ENCODE peak calls at places on chromosomes 7 and 10, in six cellular contexts. O is upper lobe of right lung, D is Peyer's patch, J is IMR-90, N is psoas muscle, L is HepG2. S is an unnamed sample. For H3K27me3, the result is how much of the 10 kb centered on the place peaks cover.

GRCh38 chr10:48652344-48652743 is 32.3 kb upstream of the WDFY4 start:
- DNase-seq in J (no peak), L (no peak), D (no peak), N (no peak), O (no peak), S (no peak)

GRCh38 chr7:80392229-80393169 is 119.4 kb downstream of the GNAT3 start:
- DNase-seq in D (no peak), O (no peak), J (peak), N (no peak), L (peak), S (no peak)

GRCh38 chr7:29457565-29457971 is 106.1 kb upstream of the PRR15 start:
- DNase-seq in O (no peak), J (no peak), N (no peak), L (no peak), D (no peak), S (peak)

GRCh38 chr10:58479016-58479415 is 33.7 kb upstream of the BICC1 start:
- DNase-seq in L (no peak), O (no peak), J (no peak), N (no peak), D (no peak), S (no peak)

GRCh38 chr10:44995914-44996633 is 4.6 kb upstream of the ZNF22 start:
- DNase-seq in D (peak), N (peak), J (peak), L (peak), O (no peak), S (peak)

GRCh38 chr7:522071-522937 is 2.7 kb upstream of the PDGFA start:
- DNase-seq in O (no peak), J (peak), N (no peak), L (no peak), D (peak), S (no peak)

GRCh38 chr7:40401406-40401805 is 266.6 kb downstream of the SUGCT start:
- DNase-seq in O (no peak), J (no peak), N (no peak), L (no peak), D (no peak), S (no peak)

GRCh38 chr7:55774327-55775050 is 88.1 kb downstream of the SEPTIN14 start:
- DNase-seq in J (no peak), L (no peak), D (no peak), O (no peak), N (no peak), S (no peak)

GRCh38 chr10:42975558-42976352 is 101.1 kb upstream of the RET start:
- DNase-seq in O (no peak), L (peak), D (no peak), N (peak), J (no peak), S (no peak)

GRCh38 chr7:44973610-44974401 is 5.0 kb downstream of the MYO1G start:
- DNase-seq in N (no peak), D (no peak), J (no peak), L (peak), O (peak), S (peak)

GRCh38 chr7:155534691-155535090 is 11.7 kb downstream of the CNPY1 start:
- DNase-seq in L (no peak), D (no peak), O (peak), J (no peak), N (no peak), S (no peak)

GRCh38 chr7:155538293-155538692 is 8.1 kb downstream of the CNPY1 start:
- DNase-seq in J (no peak), L (no peak), O (no peak), N (no peak), D (no peak), S (no peak)

GRCh38 chr7:155533120-155533826 is 13.1 kb downstream of the CNPY1 start:
- DNase-seq in L (no peak), O (peak), D (no peak), N (no peak), J (no peak), S (no peak)

GRCh38 chr7:155533827-155534690 is 12.3 kb downstream of the CNPY1 start:
- DNase-seq in D (no peak), J (no peak), N (no peak), O (peak), L (peak), S (no peak)

DNA sequence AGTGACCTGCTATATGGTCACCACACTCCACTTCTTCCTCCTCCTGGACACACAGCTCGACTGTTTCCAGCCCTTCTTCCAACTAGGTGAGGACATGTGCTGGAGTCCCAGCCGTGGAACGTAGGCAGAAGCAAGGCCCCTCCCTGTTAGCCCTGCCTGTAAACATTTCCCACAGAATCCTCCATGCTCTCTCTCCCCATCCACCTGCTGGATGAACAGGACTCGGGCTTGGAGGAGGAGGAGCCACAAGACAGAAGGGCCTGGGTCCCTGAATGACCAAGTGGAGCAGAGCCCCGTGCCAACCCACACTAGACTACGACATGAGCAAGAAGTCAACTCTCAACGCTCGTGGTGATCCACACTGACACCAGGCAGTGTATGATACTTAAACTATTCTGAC is 9.9 kb downstream of the CNPY1 start:
- DNase-seq in J (no peak), D (no peak), L (no peak), N (no peak), O (no peak), S (no peak)
- H3K27me3 ChIP-seq in J (under half), D (under half), L (under half), N (under half), O (half or more), S (under half)

GRCh38 chr10:84574101-84574500 is 245.7 kb downstream of the CCSER2 start:
- DNase-seq in O (no peak), D (no peak), J (no peak), N (no peak), L (no peak), S (peak)
- TF ChIP-seq CTCF in O (no peak), D (no peak), J (no peak), N (no peak), L (no peak), S (peak)

DNA sequence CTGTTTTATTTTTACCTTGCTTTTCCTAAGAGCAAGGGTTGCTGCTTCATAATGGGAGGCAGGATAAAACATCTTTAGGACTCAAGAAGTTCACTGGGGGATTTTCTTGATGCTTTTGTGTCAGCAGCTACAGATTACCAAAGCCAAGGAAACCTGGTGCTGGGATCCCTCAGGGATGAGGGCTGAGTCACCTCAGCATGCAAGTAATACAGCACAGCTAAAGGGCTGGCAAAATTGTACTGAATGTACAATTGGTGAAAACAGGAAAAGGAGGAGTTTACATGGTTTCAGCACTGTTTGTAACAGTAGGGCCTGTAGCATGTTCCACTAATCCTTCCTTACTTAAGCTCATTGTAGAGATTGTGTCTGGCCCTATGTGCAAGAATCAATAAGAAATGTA is 1056.8 kb downstream of the SORCS1 start:
- DNase-seq in D (no peak), L (no peak), O (no peak), J (no peak), N (no peak), S (peak)
- H3K27ac ChIP-seq in D (no peak), L (no peak), O (no peak), J (no peak), N (no peak), S (no peak)

GRCh38 chr10:1607466-1607865 is 129.9 kb downstream of the ADARB2 start:
- DNase-seq in D (no peak), N (no peak), O (no peak), J (no peak), L (no peak), S (no peak)
- H3K27me3 ChIP-seq in D (under half), N (under half), O (under half), J (under half), L (under half), S (under half)

GRCh38 chr10:64275774-64276173 is 754.6 kb downstream of the REEP3 start:
- DNase-seq in J (no peak), L (no peak), D (no peak), O (no peak), N (no peak), S (no peak)

GRCh38 chr10:64277536-64277935 is 756.3 kb downstream of the REEP3 start:
- DNase-seq in D (no peak), J (no peak), L (no peak), N (no peak), O (no peak), S (no peak)

GRCh38 chr10:64271508-64271907 is 750.3 kb downstream of the REEP3 start:
- DNase-seq in N (no peak), J (no peak), D (no peak), O (no peak), L (no peak), S (no peak)

DNA sequence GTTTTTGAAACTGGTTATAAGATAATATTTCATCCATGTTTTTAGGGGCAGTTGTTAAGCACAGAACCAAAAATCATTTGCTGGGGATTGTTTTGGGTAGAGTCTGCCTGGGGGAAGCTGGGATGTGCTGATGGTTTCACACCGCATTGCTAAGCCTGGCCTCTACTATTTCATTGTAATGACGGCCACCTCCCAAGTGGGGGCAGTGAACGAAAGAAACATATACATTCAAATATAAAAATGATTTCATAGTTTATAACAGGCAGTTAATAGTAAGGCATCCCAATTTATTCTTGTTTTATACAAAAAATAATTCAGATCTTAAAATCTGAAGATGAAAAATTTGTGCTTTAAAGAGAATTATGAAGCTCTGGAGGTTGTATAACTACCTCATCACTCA is 750.8 kb downstream of the REEP3 start:
- DNase-seq in D (no peak), J (no peak), O (no peak), N (no peak), L (no peak), S (peak)
- TF ChIP-seq CTCF in D (no peak), J (peak), O (no peak), N (no peak), L (peak), S (peak)

S was measured in brain microvascular endothelial cell.